ENCODE peak calls at places on chromosomes 2 and 18, in ten cellular contexts. One of them, this sample, is unnamed. For H3K4me1, the result is how much of the 10 kb centered on the place peaks cover.

GRCh38 chr18:45715212-45715780 is 8.7 kb upstream of the SLC14A1 start:
- DNase-seq in aorta: no peak
- DNase-seq in GM23248: no peak
- DNase-seq in CD8-positive, alpha-beta T cell: no peak
- DNase-seq in body of pancreas: no peak
- DNase-seq in fibroblast of lung: no peak
- DNase-seq in Peyer's patch: no peak
- DNase-seq in left ventricle myocardium inferior: no peak
- DNase-seq in breast epithelium: no peak
- DNase-seq in ovary: no peak
- DNase-seq in this sample: no peak

GRCh38 chr2:155298001-155298400 is 599.5 kb downstream of the KCNJ3 start:
- DNase-seq in aorta: no peak
- DNase-seq in GM23248: no peak
- DNase-seq in CD8-positive, alpha-beta T cell: no peak
- DNase-seq in body of pancreas: no peak
- DNase-seq in fibroblast of lung: no peak
- DNase-seq in Peyer's patch: no peak
- DNase-seq in left ventricle myocardium inferior: no peak
- DNase-seq in breast epithelium: no peak
- DNase-seq in ovary: no peak
- DNase-seq in this sample: no peak

GRCh38 chr18:45658756-45659155 is 43.5 kb downstream of the SLC14A2 start:
- DNase-seq in aorta: no peak
- DNase-seq in GM23248: peak
- DNase-seq in CD8-positive, alpha-beta T cell: no peak
- DNase-seq in body of pancreas: no peak
- DNase-seq in fibroblast of lung: peak
- DNase-seq in Peyer's patch: no peak
- DNase-seq in left ventricle myocardium inferior: no peak
- DNase-seq in breast epithelium: no peak
- DNase-seq in ovary: no peak
- DNase-seq in this sample: no peak

GRCh38 chr2:216856666-216857065 is 3.2 kb downstream of the TNP1 start:
- DNase-seq in aorta: no peak
- DNase-seq in GM23248: no peak
- DNase-seq in CD8-positive, alpha-beta T cell: no peak
- DNase-seq in body of pancreas: no peak
- DNase-seq in fibroblast of lung: no peak
- DNase-seq in Peyer's patch: no peak
- DNase-seq in left ventricle myocardium inferior: no peak
- DNase-seq in breast epithelium: no peak
- DNase-seq in ovary: no peak
- DNase-seq in this sample: no peak

GRCh38 chr2:73935641-73936040 is 9.0 kb downstream of the DGUOK start:
- DNase-seq in aorta: no peak
- DNase-seq in GM23248: peak
- DNase-seq in CD8-positive, alpha-beta T cell: no peak
- DNase-seq in body of pancreas: no peak
- DNase-seq in fibroblast of lung: no peak
- DNase-seq in Peyer's patch: no peak
- DNase-seq in left ventricle myocardium inferior: no peak
- DNase-seq in breast epithelium: no peak
- DNase-seq in ovary: no peak
- DNase-seq in this sample: no peak

GRCh38 chr2:147636238-147636887 is 208.5 kb upstream of the ACVR2A start:
- DNase-seq in aorta: no peak
- DNase-seq in GM23248: peak
- DNase-seq in CD8-positive, alpha-beta T cell: no peak
- DNase-seq in body of pancreas: no peak
- DNase-seq in fibroblast of lung: peak
- DNase-seq in Peyer's patch: no peak
- DNase-seq in left ventricle myocardium inferior: no peak
- DNase-seq in breast epithelium: no peak
- DNase-seq in ovary: no peak
- DNase-seq in this sample: no peak

GRCh38 chr2:222431859-222432258 is 7.5 kb downstream of the SGPP2 start:
- DNase-seq in aorta: no peak
- DNase-seq in GM23248: no peak
- DNase-seq in CD8-positive, alpha-beta T cell: no peak
- DNase-seq in body of pancreas: no peak
- DNase-seq in fibroblast of lung: no peak
- DNase-seq in Peyer's patch: no peak
- DNase-seq in left ventricle myocardium inferior: no peak
- DNase-seq in breast epithelium: no peak
- DNase-seq in ovary: no peak
- DNase-seq in this sample: no peak

GRCh38 chr2:58870704-58871103 is 629.6 kb upstream of the FANCL start:
- DNase-seq in aorta: no peak
- DNase-seq in GM23248: peak
- DNase-seq in CD8-positive, alpha-beta T cell: no peak
- DNase-seq in body of pancreas: no peak
- DNase-seq in fibroblast of lung: no peak
- DNase-seq in Peyer's patch: no peak
- DNase-seq in left ventricle myocardium inferior: no peak
- DNase-seq in breast epithelium: no peak
- DNase-seq in ovary: no peak
- DNase-seq in this sample: no peak

GRCh38 chr2:207534390-207534789 is 4.6 kb downstream of the CREB1 start:
- DNase-seq in aorta: no peak
- DNase-seq in GM23248: no peak
- DNase-seq in CD8-positive, alpha-beta T cell: no peak
- DNase-seq in body of pancreas: no peak
- DNase-seq in fibroblast of lung: no peak
- DNase-seq in Peyer's patch: no peak
- DNase-seq in left ventricle myocardium inferior: no peak
- DNase-seq in breast epithelium: no peak
- DNase-seq in ovary: no peak
- DNase-seq in this sample: no peak
- H3K4me1 ChIP-seq in aorta: under half
- H3K4me1 ChIP-seq in GM23248: under half
- H3K4me1 ChIP-seq in CD8-positive, alpha-beta T cell: half or more
- H3K4me1 ChIP-seq in body of pancreas: under half
- H3K4me1 ChIP-seq in fibroblast of lung: under half
- H3K4me1 ChIP-seq in Peyer's patch: under half
- H3K4me1 ChIP-seq in left ventricle myocardium inferior: half or more
- H3K4me1 ChIP-seq in breast epithelium: under half
- H3K4me1 ChIP-seq in ovary: under half
- H3K4me1 ChIP-seq in this sample: under half

DNA sequence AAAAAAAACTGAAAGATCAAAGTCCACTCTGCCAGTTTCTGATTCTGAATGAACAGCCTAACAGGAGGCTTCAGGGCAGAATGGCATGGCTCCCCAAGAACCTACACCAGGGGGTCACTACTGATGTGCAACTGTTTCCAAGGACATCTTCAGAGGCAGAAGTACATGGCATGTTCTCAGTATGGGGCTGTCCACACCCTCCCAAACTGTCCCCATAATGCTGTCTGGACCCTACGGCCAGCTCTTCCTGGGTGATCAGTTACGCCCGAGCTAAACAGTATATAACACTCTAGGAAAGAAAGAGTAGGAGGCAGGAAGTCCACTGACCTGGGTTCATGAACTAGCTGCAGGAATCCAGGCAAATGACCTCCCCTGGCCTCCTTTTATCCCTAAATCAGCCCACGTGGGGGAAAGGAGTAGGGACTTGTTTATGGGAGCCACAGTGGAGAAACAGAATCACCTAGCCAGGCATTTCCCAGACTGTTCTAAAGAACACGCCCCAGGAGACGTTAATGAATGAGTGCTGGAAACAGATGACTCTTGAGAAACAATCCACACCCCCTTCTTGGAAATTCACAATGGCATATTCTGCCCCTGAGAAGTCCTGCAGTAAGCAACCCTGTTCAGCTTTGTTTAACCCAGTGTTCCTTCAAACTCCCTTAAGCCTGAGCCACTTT is 2.5 kb downstream of the TMBIM1 start:
- DNase-seq in aorta: no peak
- DNase-seq in GM23248: peak
- DNase-seq in CD8-positive, alpha-beta T cell: no peak
- DNase-seq in body of pancreas: peak
- DNase-seq in fibroblast of lung: peak
- DNase-seq in Peyer's patch: peak
- DNase-seq in left ventricle myocardium inferior: no peak
- DNase-seq in breast epithelium: no peak
- DNase-seq in ovary: no peak
- DNase-seq in this sample: no peak
- H3K4me1 ChIP-seq in aorta: under half
- H3K4me1 ChIP-seq in GM23248: under half
- H3K4me1 ChIP-seq in CD8-positive, alpha-beta T cell: half or more
- H3K4me1 ChIP-seq in body of pancreas: half or more
- H3K4me1 ChIP-seq in fibroblast of lung: under half
- H3K4me1 ChIP-seq in Peyer's patch: under half
- H3K4me1 ChIP-seq in left ventricle myocardium inferior: half or more
- H3K4me1 ChIP-seq in breast epithelium: under half
- H3K4me1 ChIP-seq in ovary: under half
- H3K4me1 ChIP-seq in this sample: half or more

GRCh38 chr2:43082878-43083261 is 143.5 kb downstream of the ZFP36L2 start:
- DNase-seq in aorta: no peak
- DNase-seq in GM23248: no peak
- DNase-seq in CD8-positive, alpha-beta T cell: no peak
- DNase-seq in body of pancreas: no peak
- DNase-seq in fibroblast of lung: no peak
- DNase-seq in Peyer's patch: no peak
- DNase-seq in left ventricle myocardium inferior: no peak
- DNase-seq in breast epithelium: no peak
- DNase-seq in ovary: no peak
- DNase-seq in this sample: no peak

GRCh38 chr2:43084699-43085091 is 141.7 kb downstream of the ZFP36L2 start:
- DNase-seq in aorta: peak
- DNase-seq in GM23248: peak
- DNase-seq in CD8-positive, alpha-beta T cell: no peak
- DNase-seq in body of pancreas: peak
- DNase-seq in fibroblast of lung: peak
- DNase-seq in Peyer's patch: no peak
- DNase-seq in left ventricle myocardium inferior: peak
- DNase-seq in breast epithelium: no peak
- DNase-seq in ovary: peak
- DNase-seq in this sample: no peak

GRCh38 chr2:43082111-43082877 is 144.1 kb downstream of the ZFP36L2 start:
- DNase-seq in aorta: no peak
- DNase-seq in GM23248: peak
- DNase-seq in CD8-positive, alpha-beta T cell: no peak
- DNase-seq in body of pancreas: no peak
- DNase-seq in fibroblast of lung: peak
- DNase-seq in Peyer's patch: no peak
- DNase-seq in left ventricle myocardium inferior: peak
- DNase-seq in breast epithelium: no peak
- DNase-seq in ovary: no peak
- DNase-seq in this sample: no peak

GRCh38 chr2:43083710-43084698 is 142.4 kb downstream of the ZFP36L2 start:
- DNase-seq in aorta: peak
- DNase-seq in GM23248: peak
- DNase-seq in CD8-positive, alpha-beta T cell: no peak
- DNase-seq in body of pancreas: no peak
- DNase-seq in fibroblast of lung: peak
- DNase-seq in Peyer's patch: no peak
- DNase-seq in left ventricle myocardium inferior: peak
- DNase-seq in breast epithelium: no peak
- DNase-seq in ovary: peak
- DNase-seq in this sample: no peak

DNA sequence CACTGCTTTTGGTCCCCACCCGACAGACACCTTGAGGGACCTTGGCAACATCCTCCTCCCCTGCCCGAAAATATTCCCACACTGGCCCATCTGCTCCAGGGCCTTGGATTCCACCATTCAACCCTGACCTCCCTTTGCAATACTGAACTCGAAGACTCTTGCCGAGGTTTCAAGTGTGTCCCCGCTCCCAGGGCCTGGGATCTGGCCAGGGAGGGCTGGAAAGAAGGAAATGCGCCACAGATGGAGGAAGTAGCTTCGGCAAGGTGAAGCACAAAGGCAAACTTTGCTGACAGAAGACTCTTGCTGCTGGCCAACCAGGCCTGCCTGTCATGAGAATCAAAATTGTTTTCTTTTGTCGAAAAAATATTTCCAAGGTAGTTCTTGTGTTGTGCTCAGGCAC is 143.1 kb downstream of the ZFP36L2 start:
- DNase-seq in aorta: no peak
- DNase-seq in GM23248: peak
- DNase-seq in CD8-positive, alpha-beta T cell: no peak
- DNase-seq in body of pancreas: no peak
- DNase-seq in fibroblast of lung: no peak
- DNase-seq in Peyer's patch: no peak
- DNase-seq in left ventricle myocardium inferior: no peak
- DNase-seq in breast epithelium: no peak
- DNase-seq in ovary: peak
- DNase-seq in this sample: no peak
- H3K4me1 ChIP-seq in aorta: under half
- H3K4me1 ChIP-seq in GM23248: half or more
- H3K4me1 ChIP-seq in CD8-positive, alpha-beta T cell: under half
- H3K4me1 ChIP-seq in body of pancreas: under half
- H3K4me1 ChIP-seq in fibroblast of lung: half or more
- H3K4me1 ChIP-seq in Peyer's patch: under half
- H3K4me1 ChIP-seq in left ventricle myocardium inferior: half or more
- H3K4me1 ChIP-seq in breast epithelium: under half
- H3K4me1 ChIP-seq in ovary: under half
- H3K4me1 ChIP-seq in this sample: under half

GRCh38 chr2:239328306-239329191 is 72.3 kb downstream of the HDAC4 start:
- DNase-seq in aorta: peak
- DNase-seq in GM23248: peak
- DNase-seq in CD8-positive, alpha-beta T cell: no peak
- DNase-seq in body of pancreas: peak
- DNase-seq in fibroblast of lung: peak
- DNase-seq in Peyer's patch: peak
- DNase-seq in left ventricle myocardium inferior: peak
- DNase-seq in breast epithelium: no peak
- DNase-seq in ovary: peak
- DNase-seq in this sample: peak
- H3K4me1 ChIP-seq in aorta: under half
- H3K4me1 ChIP-seq in GM23248: under half
- H3K4me1 ChIP-seq in CD8-positive, alpha-beta T cell: half or more
- H3K4me1 ChIP-seq in body of pancreas: under half
- H3K4me1 ChIP-seq in fibroblast of lung: under half
- H3K4me1 ChIP-seq in Peyer's patch: under half
- H3K4me1 ChIP-seq in left ventricle myocardium inferior: half or more
- H3K4me1 ChIP-seq in breast epithelium: under half
- H3K4me1 ChIP-seq in ovary: under half
- H3K4me1 ChIP-seq in this sample: under half

This sample was measured in right lobe of liver.